ENCODE peak calls at places on chromosomes 11 and 22, in four cellular contexts. I is WTC11, R is K562, B is HepG2. H is an unnamed sample.

GRCh38 chr11:5986885-5987284 is at the start of gene OR52L1:
- DNase-seq in I (no peak), R (no peak), B (no peak), H (no peak)

GRCh38 chr11:73323464-73323863 is 15.4 kb downstream of the ARHGEF17 start:
- DNase-seq in I (peak; percentile 84), R (no peak), B (peak; percentile 41), H (no peak)

GRCh38 chr11:11582261-11582701 is 39.5 kb downstream of the GALNT18 start:
- DNase-seq in I (no peak), R (no peak), B (no peak), H (no peak)

GRCh38 chr11:63683133-63683991 is 2.1 kb downstream of the RTN3 start:
- DNase-seq in I (no peak), R (no peak), B (no peak), H (no peak)

GRCh38 chr11:9735236-9735635 is 71.4 kb downstream of the SWAP70 start:
- DNase-seq in I (no peak), R (no peak), B (no peak), H (no peak)

GRCh38 chr22:50081426-50082196 is 3.6 kb downstream of the MLC1 start:
- DNase-seq in I (no peak), R (no peak), B (no peak), H (no peak)

GRCh38 chr22:29375436-29376076 is 12.8 kb downstream of the AP1B1 start:
- DNase-seq in I (no peak), R (no peak), B (no peak), H (no peak)

GRCh38 chr22:45336971-45337431 is 27.3 kb downstream of the FAM118A start:
- DNase-seq in I (no peak), R (no peak), B (no peak), H (no peak)

GRCh38 chr11:104001474-104001873 is 35.0 kb upstream of the DDI1 start:
- DNase-seq in I (no peak), R (no peak), B (no peak), H (no peak)

GRCh38 chr22:24429411-24430365 is 2.3 kb downstream of the ADORA2A start:
- DNase-seq in I (no peak), R (no peak), B (no peak), H (no peak)

GRCh38 chr11:57515332-57516060 is at the start of gene SLC43A1:
- DNase-seq in I (peak; percentile 54), R (peak; percentile 82), B (peak; percentile 46), H (no peak)

GRCh38 chr11:70650075-70650909 is 252.0 kb downstream of the CTTN start:
- DNase-seq in I (peak; percentile 85), R (peak; percentile 66), B (peak; percentile 48), H (no peak)

GRCh38 chr11:118622376-118623290 is 15.2 kb downstream of the PHLDB1 start:
- DNase-seq in I (no peak), R (no peak), B (no peak), H (no peak)

GRCh38 chr11:64298966-64299846 is 952 bp upstream of the CATSPERZ start:
- DNase-seq in I (peak; percentile 33), R (no peak), B (no peak), H (no peak)

GRCh38 chr11:114353448-114353847 is 46.9 kb downstream of the C11orf71 start:
- DNase-seq in I (no peak), R (no peak), B (no peak), H (no peak)

GRCh38 chr22:31646186-31647019 is 15.6 kb downstream of the PISD start:
- DNase-seq in I (no peak), R (no peak), B (peak; percentile 87), H (no peak)

GRCh38 chr22:35838849-35839646 is 121.4 kb downstream of the APOL5 start:
- DNase-seq in I (peak; percentile 22), R (no peak), B (peak; percentile 45), H (no peak)

GRCh38 chr22:50016988-50017700 is 4.6 kb upstream of the IL17REL start:
- DNase-seq in I (no peak), R (no peak), B (no peak), H (peak; percentile 66)

GRCh38 chr11:96466607-96467006 is 76.8 kb downstream of the JRKL start:
- DNase-seq in I (no peak), R (no peak), B (no peak), H (no peak)

GRCh38 chr11:59218893-59219292 is 6.2 kb upstream of the MPEG1 start:
- DNase-seq in I (no peak), R (no peak), B (no peak), H (no peak)

GRCh38 chr11:120558754-120559431 is 47.3 kb downstream of the GRIK4 start:
- DNase-seq in I (no peak), R (no peak), B (no peak), H (no peak)

GRCh38 chr11:75766449-75767227 is 1.9 kb upstream of the DGAT2 start:
- DNase-seq in I (no peak), R (no peak), B (peak; percentile 50), H (no peak)

GRCh38 chr11:13378316-13378715 is 84.7 kb downstream of the BTBD10 start:
- DNase-seq in I (no peak), R (no peak), B (no peak), H (no peak)

GRCh38 chr22:26648011-26648497 is 9.3 kb upstream of the MIAT start:
- DNase-seq in I (peak; percentile 72), R (no peak), B (no peak), H (no peak)

GRCh38 chr11:120652705-120653335 is 141.3 kb downstream of the GRIK4 start:
- DNase-seq in I (no peak), R (no peak), B (no peak), H (no peak)

GRCh38 chr11:74506823-74507222 is 13.3 kb upstream of the LIPT2 start:
- DNase-seq in I (no peak), R (no peak), B (no peak), H (no peak)

GRCh38 chr11:91871791-91872190 is 352.8 kb upstream of the FAT3 start:
- DNase-seq in I (no peak), R (no peak), B (no peak), H (no peak)
- TF ChIP-seq USF2 in I (no peak), R (no peak), B (no peak), H (no peak)

DNA sequence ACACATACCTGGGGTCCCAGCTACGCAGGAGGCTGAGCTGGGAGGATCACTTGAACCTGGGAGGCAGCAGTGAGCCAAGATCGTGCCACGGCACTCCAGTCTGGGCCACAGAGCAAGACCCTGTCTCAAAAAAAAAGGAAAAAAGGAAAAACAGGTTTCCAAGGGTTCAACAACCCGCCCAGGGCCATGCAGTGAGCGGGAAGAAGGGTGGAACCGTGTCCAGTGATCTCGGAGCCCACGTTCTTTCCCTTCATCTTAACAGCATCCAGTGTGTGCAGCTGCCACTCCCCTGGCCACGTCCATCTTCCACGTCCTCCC is 14.9 kb upstream of the LRP5 start:
- DNase-seq in I (no peak), R (no peak), B (no peak), H (no peak)
- TF ChIP-seq ETV6 in I (no peak), R (no peak), B (no peak), H (no peak)

GRCh38 chr11:122046846-122047245 is 69.2 kb downstream of the BLID start:
- DNase-seq in I (no peak), R (no peak), B (no peak), H (no peak)

GRCh38 chr11:122048401-122048800 is 67.6 kb downstream of the BLID start:
- DNase-seq in I (no peak), R (no peak), B (no peak), H (no peak)

GRCh38 chr11:122046438-122046837 is 69.6 kb downstream of the BLID start:
- DNase-seq in I (no peak), R (no peak), B (no peak), H (no peak)

GRCh38 chr11:122045181-122045586 is 70.8 kb downstream of the BLID start:
- DNase-seq in I (no peak), R (no peak), B (no peak), H (no peak)

GRCh38 chr11:122050021-122050710 is 65.8 kb downstream of the BLID start:
- DNase-seq in I (no peak), R (no peak), B (no peak), H (no peak)
- TF ChIP-seq USF2 in I (no peak), R (no peak), B (no peak), H (no peak)

DNA sequence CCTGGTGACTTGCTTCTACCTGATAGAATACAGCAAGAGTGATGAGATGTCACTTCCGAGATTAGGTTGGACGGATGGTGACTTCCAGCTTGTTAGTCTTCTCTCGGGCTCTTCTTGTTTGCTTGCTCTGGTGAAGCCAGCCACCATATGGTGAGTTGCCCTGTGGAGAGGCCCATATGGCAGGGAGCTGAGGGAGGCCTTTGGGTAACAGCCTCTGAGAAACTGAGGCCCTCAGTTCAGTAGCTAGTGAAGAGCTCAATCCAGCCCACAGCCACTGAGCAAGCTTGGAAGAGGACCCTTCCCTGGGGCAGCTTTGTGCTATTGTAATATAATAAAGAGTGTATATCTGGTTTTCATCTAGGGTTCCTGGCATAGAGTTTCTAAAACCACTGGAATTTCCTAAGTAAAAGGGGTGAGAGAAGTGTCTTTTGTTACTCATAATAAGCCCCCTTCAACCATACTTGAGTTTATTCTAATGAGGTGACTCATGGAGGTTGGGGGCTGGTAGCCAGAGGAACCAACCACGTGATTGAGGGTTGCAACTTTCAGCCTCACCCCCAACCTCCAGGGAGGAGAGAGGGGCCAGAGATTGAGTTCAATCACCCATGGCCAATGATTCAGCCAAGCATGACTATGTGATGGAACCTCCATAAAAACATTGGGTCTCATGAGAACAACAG is 8.0 kb upstream of the TPCN2 start:
- DNase-seq in I (no peak), R (no peak), B (no peak), H (no peak)
- TF ChIP-seq ETV6 in I (no peak), R (no peak), B (no peak), H (no peak)

DNA sequence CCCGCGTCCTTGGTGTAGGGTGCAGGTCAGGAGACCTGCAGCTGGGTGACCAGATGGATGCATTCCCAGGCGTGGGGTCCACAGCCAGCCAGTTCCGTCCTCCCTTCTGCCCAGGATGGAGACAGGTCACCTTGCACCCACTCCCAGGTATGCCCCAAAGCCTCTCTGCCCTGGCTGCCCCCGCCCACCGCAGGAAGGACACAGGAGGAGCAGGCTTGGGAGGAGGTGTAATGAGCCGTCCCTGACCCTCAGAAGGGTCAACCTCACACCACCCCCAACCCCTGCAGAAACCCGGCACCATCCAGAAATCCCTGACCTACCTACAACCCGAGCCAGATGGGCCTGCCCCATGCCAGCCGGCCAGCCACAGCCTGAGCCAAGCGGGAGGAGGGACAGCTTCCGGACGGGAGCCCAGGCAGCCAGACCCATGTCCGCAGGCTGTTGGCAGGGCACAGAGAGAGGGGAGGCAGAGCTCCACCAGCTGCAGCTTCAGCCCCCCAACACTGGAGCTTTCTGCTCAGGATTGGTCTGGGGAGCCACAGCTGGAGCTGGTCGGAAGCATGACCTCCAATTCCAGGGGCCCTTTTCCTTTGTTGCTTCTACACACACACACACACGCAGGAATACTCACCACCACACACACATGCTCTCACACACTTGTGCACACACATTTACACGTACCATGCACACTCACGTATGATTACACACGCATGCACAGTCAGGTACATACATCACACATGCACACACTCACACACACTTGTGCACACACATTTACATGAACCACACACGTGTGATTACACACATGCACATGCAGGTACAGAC is 5.3 kb downstream of the IFITM10 start:
- DNase-seq in I (no peak), R (no peak), B (no peak), H (no peak)
- TF ChIP-seq USF2 in I (no peak), R (no peak), B (no peak), H (no peak)

H was measured in GM12878.